ENCODE peak calls at places on chromosome 12, in six cellular contexts. A is activated T-helper 1 cell treated with Interleukin-2 at 50 U/mL for 16 hours; V is GM18507; R is NCI-H2081; H is foreskin fibroblast; Y is naive thymus-derived CD8-positive, alpha-beta T cell. D is an unnamed sample.
A peak's percentile ranks its signal among the peaks of the same experiment; 100 is the strongest.

GRCh38 chr12:46556820-46557524 is 184.4 kb upstream of the SLC38A2 start:
- DNase-seq in A (no peak), H (peak; percentile 91), V (no peak), Y (no peak), R (no peak), D (peak; percentile 95)

GRCh38 chr12:106445981-106446380 is 88.4 kb downstream of the POLR3B start:
- DNase-seq in A (no peak), V (no peak), R (peak; percentile 13), Y (no peak), H (no peak), D (no peak)

GRCh38 chr12:3747976-3748619 is 4.8 kb downstream of the CRACR2A start:
- DNase-seq in A (no peak), Y (no peak), H (no peak), R (no peak), V (no peak), D (no peak)

GRCh38 chr12:26800858-26801257 is 32.1 kb downstream of the ITPR2 start:
- DNase-seq in H (no peak), R (no peak), A (no peak), V (no peak), Y (no peak), D (no peak)

GRCh38 chr12:11706509-11707331 is 57.2 kb downstream of the ETV6 start:
- DNase-seq in A (no peak), V (no peak), Y (no peak), R (no peak), H (no peak), D (no peak)

GRCh38 chr12:52798003-52798670 is 2.2 kb upstream of the KRT3 start:
- DNase-seq in R (no peak), H (peak; percentile 14), A (no peak), Y (no peak), V (no peak), D (peak; percentile 77)

GRCh38 chr12:52203126-52203921 is 11.5 kb upstream of the KRT80 start:
- DNase-seq in A (no peak), V (no peak), H (peak; percentile 91), Y (no peak), R (peak; percentile 79), D (peak; percentile 95)

GRCh38 chr12:10243803-10244520 is 31.3 kb downstream of the GABARAPL1 start:
- DNase-seq in H (no peak), V (peak; percentile 33), R (no peak), Y (no peak), A (no peak), D (no peak)

GRCh38 chr12:13238204-13238603 is 41.7 kb downstream of the EMP1 start:
- DNase-seq in H (no peak), V (no peak), A (no peak), Y (no peak), R (no peak), D (no peak)

GRCh38 chr12:113077057-113077858 is 20.7 kb downstream of the DTX1 start:
- DNase-seq in V (no peak), Y (no peak), R (no peak), H (no peak), A (no peak), D (no peak)

GRCh38 chr12:7748774-7749296 is 1.7 kb upstream of the CLEC4C start:
- DNase-seq in V (no peak), H (no peak), A (no peak), R (no peak), Y (no peak), D (no peak)

GRCh38 chr12:10952645-10953044 is 13.6 kb upstream of the TAS2R14 start:
- DNase-seq in Y (no peak), V (no peak), R (no peak), A (no peak), H (no peak), D (no peak)

GRCh38 chr12:97229036-97229435 is 233.6 kb upstream of the RMST start:
- DNase-seq in V (no peak), A (no peak), R (peak; percentile 91), Y (no peak), H (no peak), D (no peak)

GRCh38 chr12:121802485-121802842 is 1.3 kb upstream of the SETD1B start:
- DNase-seq in V (no peak), Y (no peak), H (no peak), R (no peak), A (no peak), D (no peak)

GRCh38 chr12:111154180-111154579 is 214.7 kb downstream of the PHETA1 start:
- DNase-seq in A (no peak), H (peak; percentile 2), R (no peak), Y (no peak), V (no peak), D (no peak)

GRCh38 chr12:124403273-124403672 is 108.4 kb downstream of the RFLNA start:
- DNase-seq in A (no peak), Y (no peak), R (no peak), V (no peak), H (no peak), D (no peak)

GRCh38 chr12:93946542-93947150 is 201.7 kb upstream of the PLXNC1 start:
- DNase-seq in A (no peak), V (no peak), R (no peak), Y (no peak), H (peak; percentile 64), D (peak; percentile 26)

GRCh38 chr12:47832263-47832933 is 12.7 kb upstream of the HDAC7 start:
- DNase-seq in R (no peak), Y (no peak), V (no peak), H (no peak), A (no peak), D (no peak)

GRCh38 chr12:86623267-86623666 is 367.1 kb upstream of the MGAT4C start:
- DNase-seq in R (no peak), V (no peak), Y (no peak), H (no peak), A (no peak), D (no peak)

GRCh38 chr12:120709976-120710804 is at the start of gene UNC119B:
- DNase-seq in R (peak; percentile 24), V (peak; percentile 72), Y (peak; percentile 65), H (peak; percentile 49), A (peak; percentile 68), D (peak; percentile 27)

GRCh38 chr12:2629051-2629450 is 165.7 kb upstream of the FKBP4 start:
- DNase-seq in A (no peak), V (no peak), Y (no peak), H (no peak), R (no peak), D (no peak)

GRCh38 chr12:51798507-51798906 is 50.0 kb downstream of the FIGNL2 start:
- DNase-seq in A (no peak), H (no peak), R (no peak), V (no peak), Y (no peak), D (no peak)

GRCh38 chr12:126762150-126762549 is 1504.8 kb upstream of the TMEM132C start:
- DNase-seq in Y (no peak), R (no peak), V (no peak), H (no peak), A (no peak), D (no peak)

D was measured in HFFc6.